ENCODE peak calls at places on chromosome 1, in nine cellular contexts. P, D, A, T, V, Y, M, B and F are unnamed samples.

GRCh38 chr1:228346731-228347130 is 59.9 kb downstream of the TRIM11 start:
- DNase-seq in P (no peak), D (no peak), A (no peak), T (no peak), V (no peak), Y (no peak), M (no peak), B (no peak), F (no peak)

GRCh38 chr1:7418442-7419080 is 352.5 kb upstream of the VAMP3 start:
- DNase-seq in P (peak), D (no peak), A (no peak), T (peak), V (no peak), Y (no peak), M (peak), B (no peak), F (no peak)

GRCh38 chr1:2834146-2834475 is 32.6 kb upstream of the TTC34 start:
- DNase-seq in P (no peak), D (no peak), A (no peak), T (no peak), V (no peak), Y (no peak), M (no peak), B (no peak), F (no peak)

GRCh38 chr1:29786195-29786594 is 549.9 kb downstream of the PTPRU start:
- DNase-seq in P (no peak), D (no peak), A (no peak), T (no peak), V (no peak), Y (no peak), M (no peak), B (no peak), F (no peak)

GRCh38 chr1:63794927-63795326 is 21.1 kb downstream of the ROR1 start:
- DNase-seq in P (no peak), D (no peak), A (no peak), T (peak), V (peak), Y (no peak), M (peak), B (peak), F (no peak)

GRCh38 chr1:33424610-33425009 is 6.3 kb downstream of the PHC2 start:
- DNase-seq in P (no peak), D (no peak), A (no peak), T (no peak), V (no peak), Y (no peak), M (no peak), B (peak), F (peak)

GRCh38 chr1:169110691-169111447 is 4.4 kb downstream of the ATP1B1 start:
- DNase-seq in P (no peak), D (no peak), A (no peak), T (peak), V (no peak), Y (no peak), M (no peak), B (peak), F (peak)

GRCh38 chr1:28602536-28603439 is 10.7 kb downstream of the RAB42 start:
- DNase-seq in P (peak), D (peak), A (peak), T (no peak), V (peak), Y (no peak), M (peak), B (peak), F (peak)

GRCh38 chr1:246153796-246154212 is 353.3 kb downstream of the SMYD3 start:
- DNase-seq in P (no peak), D (no peak), A (peak), T (no peak), V (peak), Y (no peak), M (no peak), B (no peak), F (no peak)

GRCh38 chr1:224433671-224434446 is 738 bp downstream of the WDR26 start:
- DNase-seq in P (peak), D (peak), A (peak), T (peak), V (no peak), Y (no peak), M (peak), B (peak), F (peak)

GRCh38 chr1:159339517-159339916 is 37.4 kb downstream of the FCER1A start:
- DNase-seq in P (no peak), D (no peak), A (no peak), T (no peak), V (no peak), Y (no peak), M (no peak), B (peak), F (peak)

GRCh38 chr1:98389809-98390208 is 271.7 kb upstream of the SNX7 start:
- DNase-seq in P (no peak), D (no peak), A (no peak), T (no peak), V (peak), Y (no peak), M (no peak), B (peak), F (peak)

GRCh38 chr1:228804640-228805413 is 69.5 kb downstream of the RHOU start:
- DNase-seq in P (no peak), D (no peak), A (no peak), T (no peak), V (no peak), Y (no peak), M (no peak), B (no peak), F (no peak)

GRCh38 chr1:8339203-8339600 is 21.3 kb downstream of the SLC45A1 start:
- DNase-seq in P (no peak), D (no peak), A (no peak), T (no peak), V (no peak), Y (no peak), M (no peak), B (no peak), F (no peak)

GRCh38 chr1:76317299-76317913 is 242.9 kb downstream of the ST6GALNAC3 start:
- DNase-seq in P (no peak), D (no peak), A (no peak), T (no peak), V (no peak), Y (no peak), M (no peak), B (no peak), F (peak)

GRCh38 chr1:13760921-13761320 is 60.9 kb downstream of the PRDM2 start:
- DNase-seq in P (no peak), D (no peak), A (no peak), T (no peak), V (no peak), Y (no peak), M (no peak), B (no peak), F (no peak)
- TF ChIP-seq CTCF in P (no peak), D (no peak), A (no peak), T (no peak), V (no peak), Y (no peak), M (no peak), B (no peak), F (no peak)

DNA sequence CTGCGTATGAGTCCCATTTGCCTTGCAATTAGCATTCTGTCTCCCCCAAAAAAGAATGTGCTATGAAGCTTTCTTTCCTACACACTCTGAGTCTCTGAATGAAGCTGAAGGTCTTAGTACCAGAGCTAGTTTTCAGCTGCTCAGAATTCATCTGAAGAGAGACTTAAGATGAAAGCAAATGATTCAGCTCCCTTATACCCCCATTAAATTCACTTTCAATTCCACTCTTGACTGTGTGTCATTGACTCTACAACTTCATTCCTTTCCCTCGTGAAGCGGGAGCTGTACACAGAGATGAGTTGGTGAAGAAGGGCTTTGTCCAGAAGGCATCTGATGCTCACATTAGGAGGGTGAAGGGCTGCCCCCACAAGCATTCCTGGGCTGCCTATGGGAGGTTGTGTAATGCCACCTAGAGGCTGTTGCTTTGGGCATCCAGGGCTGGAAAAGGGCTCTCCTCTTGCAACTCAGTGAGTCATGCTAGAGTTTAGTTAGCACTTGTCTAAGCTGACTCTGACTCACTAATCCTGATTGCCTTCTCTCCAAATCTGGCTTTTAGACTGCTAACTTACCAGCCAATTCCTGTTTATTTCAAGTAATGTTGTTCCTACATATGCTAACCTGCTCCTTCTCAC is 1.8 kb downstream of the SPRR1B start:
- DNase-seq in P (no peak), D (peak), A (peak), T (no peak), V (peak), Y (no peak), M (peak), B (peak), F (peak)
- TF ChIP-seq CTCF in P (peak), D (no peak), A (peak), T (no peak), V (no peak), Y (no peak), M (no peak), B (no peak), F (peak)

GRCh38 chr1:40625076-40625475 is 40.4 kb downstream of the RIMS3 start:
- DNase-seq in P (peak), D (peak), A (peak), T (no peak), V (no peak), Y (no peak), M (peak), B (peak), F (peak)
- TF ChIP-seq CTCF in P (peak), D (no peak), A (peak), T (peak), V (peak), Y (no peak), M (no peak), B (peak), F (peak)

GRCh38 chr1:11534846-11535245 is 55.9 kb downstream of the DISP3 start:
- DNase-seq in P (no peak), D (no peak), A (no peak), T (peak), V (no peak), Y (no peak), M (no peak), B (no peak), F (no peak)
- TF ChIP-seq CTCF in P (no peak), D (peak), A (no peak), T (no peak), V (no peak), Y (no peak), M (no peak), B (no peak), F (peak)

DNA sequence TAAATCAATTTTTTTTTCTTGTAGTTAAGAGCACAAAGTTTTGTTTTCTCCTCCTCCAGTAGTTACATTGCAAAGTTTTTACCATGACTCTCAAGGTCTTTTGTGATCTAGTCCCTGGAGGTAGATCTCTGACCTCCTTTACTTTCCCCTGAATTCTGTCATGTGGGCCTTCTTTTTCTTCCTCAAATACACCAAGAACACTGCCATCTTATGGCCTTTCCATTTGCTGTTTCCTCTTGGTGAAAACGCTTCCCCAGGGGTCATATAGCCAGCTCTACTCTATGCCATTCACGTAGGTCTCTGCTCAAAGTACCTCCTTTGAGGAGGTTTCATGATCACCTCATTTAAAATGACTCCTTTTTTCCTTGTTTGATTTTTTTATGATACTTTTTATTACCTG is 2.7 kb downstream of the DDX20 start:
- DNase-seq in P (no peak), D (no peak), A (peak), T (no peak), V (no peak), Y (no peak), M (no peak), B (peak), F (no peak)
- TF ChIP-seq CTCF in P (no peak), D (no peak), A (peak), T (no peak), V (no peak), Y (no peak), M (no peak), B (peak), F (peak)

GRCh38 chr1:53821380-53821779 is 16.7 kb downstream of the NDC1 start:
- DNase-seq in P (no peak), D (no peak), A (no peak), T (no peak), V (no peak), Y (no peak), M (no peak), B (no peak), F (no peak)
- TF ChIP-seq CTCF in P (no peak), D (no peak), A (no peak), T (no peak), V (no peak), Y (no peak), M (no peak), B (peak), F (peak)